ENCODE peak calls at places on chromosomes 7 and 10, in eight cellular contexts. I is NCI-H2081; Z is ACHN; T is CD8-positive, alpha-beta T cell; E is left ventricle myocardium inferior; L is GM12891; V is HEK293T; H is RPMI8226. R is an unnamed sample.

GRCh38 chr7:141057788-141058187 is 16.1 kb upstream of the TMEM178B start:
- DNase-seq in I (no peak), Z (no peak), T (no peak), E (no peak), L (no peak), V (no peak), H (no peak), R (no peak)

GRCh38 chr10:21506351-21506750 is 19.1 kb downstream of the SKIDA1 start:
- DNase-seq in I (no peak), Z (no peak), T (no peak), E (no peak), L (no peak), V (no peak), H (no peak), R (no peak)

GRCh38 chr10:103534621-103535498 is 41.4 kb downstream of the NEURL1 start:
- DNase-seq in I (no peak), Z (no peak), T (no peak), E (no peak), L (no peak), V (no peak), H (no peak), R (no peak)

GRCh38 chr10:99579971-99580370 is 40.3 kb downstream of the SLC25A28 start:
- DNase-seq in I (no peak), Z (no peak), T (no peak), E (no peak), L (no peak), V (no peak), H (no peak), R (no peak)

GRCh38 chr7:156616269-156617202 is 24.0 kb upstream of the RNF32 start:
- DNase-seq in I (no peak), Z (no peak), T (no peak), E (no peak), L (no peak), V (no peak), H (no peak), R (no peak)

GRCh38 chr10:8967004-8967530 is 912.6 kb downstream of the GATA3 start:
- DNase-seq in I (no peak), Z (no peak), T (no peak), E (no peak), L (no peak), V (no peak), H (no peak), R (no peak)

GRCh38 chr7:86975449-86975848 is 84.0 kb downstream of the ELAPOR2 start:
- DNase-seq in I (no peak), Z (no peak), T (no peak), E (no peak), L (no peak), V (no peak), H (no peak), R (no peak)

GRCh38 chr10:43959854-43960415 is 311.3 kb upstream of the ZNF32 start:
- DNase-seq in I (no peak), Z (no peak), T (no peak), E (no peak), L (no peak), V (no peak), H (no peak), R (no peak)

GRCh38 chr7:490461-491291 is 29.0 kb downstream of the PDGFA start:
- DNase-seq in I (no peak), Z (no peak), T (no peak), E (peak), L (no peak), V (no peak), H (peak), R (no peak)

GRCh38 chr10:85524001-85524400 is 842.6 kb downstream of the GRID1 start:
- DNase-seq in I (no peak), Z (no peak), T (no peak), E (no peak), L (no peak), V (no peak), H (no peak), R (no peak)

GRCh38 chr10:67115972-67116371 is 190.1 kb downstream of the LRRTM3 start:
- DNase-seq in I (no peak), Z (no peak), T (no peak), E (no peak), L (no peak), V (no peak), H (no peak), R (no peak)

GRCh38 chr10:21670391-21670790 is 136.4 kb downstream of the MLLT10 start:
- DNase-seq in I (no peak), Z (no peak), T (no peak), E (no peak), L (no peak), V (no peak), H (no peak), R (no peak)

GRCh38 chr7:71131753-71132520 is at the start of gene GALNT17:
- DNase-seq in I (no peak), Z (no peak), T (no peak), E (peak), L (no peak), V (no peak), H (peak), R (no peak)

GRCh38 chr10:6928531-6929080 is 348.5 kb upstream of the PRKCQ start:
- DNase-seq in I (no peak), Z (no peak), T (no peak), E (no peak), L (no peak), V (no peak), H (no peak), R (no peak)

GRCh38 chr7:46939558-46939957 is 642.4 kb downstream of the TNS3 start:
- DNase-seq in I (no peak), Z (no peak), T (no peak), E (no peak), L (no peak), V (no peak), H (no peak), R (no peak)

GRCh38 chr7:18119985-18120384 is 92.3 kb upstream of the PRPS1L1 start:
- DNase-seq in I (no peak), Z (peak), T (no peak), E (no peak), L (no peak), V (no peak), H (no peak), R (no peak)

GRCh38 chr10:103491729-103492364 is 1.7 kb upstream of the NEURL1 start:
- DNase-seq in I (no peak), Z (peak), T (no peak), E (no peak), L (no peak), V (no peak), H (no peak), R (no peak)

GRCh38 chr7:110144599-110144998 is 946.3 kb upstream of the LRRN3 start:
- DNase-seq in I (no peak), Z (no peak), T (no peak), E (no peak), L (no peak), V (no peak), H (no peak), R (no peak)

GRCh38 chr7:66036382-66036781 is 39.2 kb upstream of the ASL start:
- DNase-seq in I (no peak), Z (no peak), T (no peak), E (no peak), L (no peak), V (no peak), H (no peak), R (no peak)

GRCh38 chr10:98460837-98461499 is 14.2 kb upstream of the HPS1 start:
- DNase-seq in I (no peak), Z (peak), T (no peak), E (no peak), L (no peak), V (no peak), H (no peak), R (peak)

GRCh38 chr10:13485623-13486022 is 43.2 kb downstream of the BEND7 start:
- DNase-seq in I (no peak), Z (peak), T (no peak), E (no peak), L (no peak), V (no peak), H (no peak), R (no peak)

GRCh38 chr10:59383436-59383835 is 21.1 kb upstream of the FAM13C start:
- DNase-seq in I (no peak), Z (no peak), T (no peak), E (no peak), L (no peak), V (no peak), H (no peak), R (no peak)

GRCh38 chr7:41003031-41003925 is 699.6 kb downstream of the INHBA start:
- DNase-seq in I (peak), Z (peak), T (no peak), E (peak), L (no peak), V (peak), H (peak), R (peak)

GRCh38 chr7:13879994-13880686 is 109.3 kb downstream of the ETV1 start:
- DNase-seq in I (no peak), Z (no peak), T (no peak), E (no peak), L (no peak), V (no peak), H (no peak), R (no peak)

GRCh38 chr10:6473430-6473829 is 106.6 kb downstream of the PRKCQ start:
- DNase-seq in I (no peak), Z (no peak), T (peak), E (no peak), L (peak), V (no peak), H (no peak), R (no peak)

GRCh38 chr10:129464251-129464650 is 2.8 kb upstream of the MGMT start:
- DNase-seq in I (no peak), Z (no peak), T (no peak), E (no peak), L (no peak), V (no peak), H (no peak), R (no peak)

GRCh38 chr7:121288894-121289293 is 39.9 kb upstream of the WNT16 start:
- DNase-seq in I (no peak), Z (peak), T (no peak), E (no peak), L (no peak), V (no peak), H (no peak), R (no peak)

GRCh38 chr10:15712903-15713302 is 6.8 kb downstream of the ITGA8 start:
- DNase-seq in I (no peak), Z (no peak), T (no peak), E (no peak), L (no peak), V (no peak), H (no peak), R (no peak)

GRCh38 chr7:14630048-14630447 is 272.5 kb downstream of the DGKB start:
- DNase-seq in I (no peak), Z (no peak), T (no peak), E (no peak), L (no peak), V (no peak), H (peak), R (no peak)

GRCh38 chr7:87818336-87818735 is 57.8 kb downstream of the SLC25A40 start:
- DNase-seq in I (no peak), Z (no peak), T (no peak), E (no peak), L (no peak), V (no peak), H (no peak), R (no peak)

GRCh38 chr10:63553473-63553872 is 32.3 kb downstream of the REEP3 start:
- DNase-seq in I (no peak), Z (no peak), T (no peak), E (no peak), L (no peak), V (no peak), H (no peak), R (no peak)